ENCODE peak calls at places on chromosome 3, in seven cellular contexts. One of them, this sample, is unnamed.

GRCh38 chr3:104190681-104191080 is 1176.0 kb upstream of the ALCAM start:
- DNase-seq in right lobe of liver: no peak
- DNase-seq in effector memory CD4-positive, alpha-beta T cell: no peak
- DNase-seq in H7: peak
- DNase-seq in CD8-positive, alpha-beta T cell: no peak
- DNase-seq in astrocyte: no peak
- DNase-seq in epithelial cell of esophagus: no peak
- DNase-seq in this sample: no peak

GRCh38 chr3:127325630-127325961 is 37.8 kb upstream of the PRR20G start:
- DNase-seq in right lobe of liver: no peak
- DNase-seq in effector memory CD4-positive, alpha-beta T cell: no peak
- DNase-seq in H7: no peak
- DNase-seq in CD8-positive, alpha-beta T cell: no peak
- DNase-seq in astrocyte: peak
- DNase-seq in epithelial cell of esophagus: no peak
- DNase-seq in this sample: no peak

GRCh38 chr3:24185738-24186384 is 240.8 kb downstream of the NR1D2 start:
- DNase-seq in right lobe of liver: no peak
- DNase-seq in effector memory CD4-positive, alpha-beta T cell: no peak
- DNase-seq in H7: peak
- DNase-seq in CD8-positive, alpha-beta T cell: peak
- DNase-seq in astrocyte: peak
- DNase-seq in epithelial cell of esophagus: peak
- DNase-seq in this sample: no peak

GRCh38 chr3:52070724-52071621 is 14.6 kb upstream of the DUSP7 start:
- DNase-seq in right lobe of liver: no peak
- DNase-seq in effector memory CD4-positive, alpha-beta T cell: no peak
- DNase-seq in H7: no peak
- DNase-seq in CD8-positive, alpha-beta T cell: no peak
- DNase-seq in astrocyte: no peak
- DNase-seq in epithelial cell of esophagus: no peak
- DNase-seq in this sample: no peak

GRCh38 chr3:57939776-57940175 is 68.4 kb upstream of the FLNB start:
- DNase-seq in right lobe of liver: no peak
- DNase-seq in effector memory CD4-positive, alpha-beta T cell: no peak
- DNase-seq in H7: no peak
- DNase-seq in CD8-positive, alpha-beta T cell: no peak
- DNase-seq in astrocyte: no peak
- DNase-seq in epithelial cell of esophagus: peak
- DNase-seq in this sample: no peak

GRCh38 chr3:120218981-120219380 is 66.0 kb downstream of the GPR156 start:
- DNase-seq in right lobe of liver: no peak
- DNase-seq in effector memory CD4-positive, alpha-beta T cell: no peak
- DNase-seq in H7: no peak
- DNase-seq in CD8-positive, alpha-beta T cell: no peak
- DNase-seq in astrocyte: no peak
- DNase-seq in epithelial cell of esophagus: peak
- DNase-seq in this sample: no peak

GRCh38 chr3:131883711-131884407 is 151.0 kb downstream of the CPNE4 start:
- DNase-seq in right lobe of liver: no peak
- DNase-seq in effector memory CD4-positive, alpha-beta T cell: no peak
- DNase-seq in H7: no peak
- DNase-seq in CD8-positive, alpha-beta T cell: no peak
- DNase-seq in astrocyte: no peak
- DNase-seq in epithelial cell of esophagus: no peak
- DNase-seq in this sample: no peak

GRCh38 chr3:102181202-102181920 is 253.5 kb upstream of the ZPLD1 start:
- DNase-seq in right lobe of liver: no peak
- DNase-seq in effector memory CD4-positive, alpha-beta T cell: no peak
- DNase-seq in H7: peak
- DNase-seq in CD8-positive, alpha-beta T cell: no peak
- DNase-seq in astrocyte: peak
- DNase-seq in epithelial cell of esophagus: no peak
- DNase-seq in this sample: no peak

GRCh38 chr3:4772171-4772804 is 206.9 kb upstream of the BHLHE40 start:
- DNase-seq in right lobe of liver: no peak
- DNase-seq in effector memory CD4-positive, alpha-beta T cell: no peak
- DNase-seq in H7: no peak
- DNase-seq in CD8-positive, alpha-beta T cell: no peak
- DNase-seq in astrocyte: peak
- DNase-seq in epithelial cell of esophagus: peak
- DNase-seq in this sample: peak

GRCh38 chr3:108180214-108180613 is 42.0 kb downstream of the IFT57 start:
- DNase-seq in right lobe of liver: no peak
- DNase-seq in effector memory CD4-positive, alpha-beta T cell: no peak
- DNase-seq in H7: no peak
- DNase-seq in CD8-positive, alpha-beta T cell: no peak
- DNase-seq in astrocyte: peak
- DNase-seq in epithelial cell of esophagus: peak
- DNase-seq in this sample: no peak

GRCh38 chr3:923161-923910 is 169.5 kb upstream of the CNTN6 start:
- DNase-seq in right lobe of liver: no peak
- DNase-seq in effector memory CD4-positive, alpha-beta T cell: no peak
- DNase-seq in H7: no peak
- DNase-seq in CD8-positive, alpha-beta T cell: no peak
- DNase-seq in astrocyte: no peak
- DNase-seq in epithelial cell of esophagus: no peak
- DNase-seq in this sample: no peak

GRCh38 chr3:72722930-72723726 is 125.1 kb downstream of the SHQ1 start:
- DNase-seq in right lobe of liver: no peak
- DNase-seq in effector memory CD4-positive, alpha-beta T cell: no peak
- DNase-seq in H7: no peak
- DNase-seq in CD8-positive, alpha-beta T cell: no peak
- DNase-seq in astrocyte: peak
- DNase-seq in epithelial cell of esophagus: peak
- DNase-seq in this sample: no peak

GRCh38 chr3:15797600-15798303 is at the start of gene ANKRD28:
- DNase-seq in right lobe of liver: no peak
- DNase-seq in effector memory CD4-positive, alpha-beta T cell: no peak
- DNase-seq in H7: no peak
- DNase-seq in CD8-positive, alpha-beta T cell: no peak
- DNase-seq in astrocyte: peak
- DNase-seq in epithelial cell of esophagus: peak
- DNase-seq in this sample: no peak

GRCh38 chr3:181915556-181915955 is 203.8 kb downstream of the SOX2 start:
- DNase-seq in right lobe of liver: no peak
- DNase-seq in effector memory CD4-positive, alpha-beta T cell: no peak
- DNase-seq in H7: no peak
- DNase-seq in CD8-positive, alpha-beta T cell: no peak
- DNase-seq in astrocyte: no peak
- DNase-seq in epithelial cell of esophagus: peak
- DNase-seq in this sample: no peak

GRCh38 chr3:27357665-27358258 is 11.4 kb downstream of the NEK10 start:
- DNase-seq in right lobe of liver: peak
- DNase-seq in effector memory CD4-positive, alpha-beta T cell: peak
- DNase-seq in H7: peak
- DNase-seq in CD8-positive, alpha-beta T cell: peak
- DNase-seq in astrocyte: peak
- DNase-seq in epithelial cell of esophagus: peak
- DNase-seq in this sample: no peak

GRCh38 chr3:127822836-127823589 is 698 bp upstream of the MGLL start:
- DNase-seq in right lobe of liver: peak
- DNase-seq in effector memory CD4-positive, alpha-beta T cell: no peak
- DNase-seq in H7: peak
- DNase-seq in CD8-positive, alpha-beta T cell: no peak
- DNase-seq in astrocyte: no peak
- DNase-seq in epithelial cell of esophagus: no peak
- DNase-seq in this sample: no peak

GRCh38 chr3:37580237-37580636 is 281.4 kb upstream of the CTDSPL start:
- DNase-seq in right lobe of liver: no peak
- DNase-seq in effector memory CD4-positive, alpha-beta T cell: no peak
- DNase-seq in H7: no peak
- DNase-seq in CD8-positive, alpha-beta T cell: no peak
- DNase-seq in astrocyte: no peak
- DNase-seq in epithelial cell of esophagus: no peak
- DNase-seq in this sample: no peak

GRCh38 chr3:56309465-56309864 is 158.8 kb downstream of the ERC2 start:
- DNase-seq in right lobe of liver: no peak
- DNase-seq in effector memory CD4-positive, alpha-beta T cell: no peak
- DNase-seq in H7: no peak
- DNase-seq in CD8-positive, alpha-beta T cell: no peak
- DNase-seq in astrocyte: no peak
- DNase-seq in epithelial cell of esophagus: no peak
- DNase-seq in this sample: no peak

GRCh38 chr3:99638244-99638948 is at the start of gene COL8A1:
- DNase-seq in right lobe of liver: no peak
- DNase-seq in effector memory CD4-positive, alpha-beta T cell: no peak
- DNase-seq in H7: peak
- DNase-seq in CD8-positive, alpha-beta T cell: no peak
- DNase-seq in astrocyte: peak
- DNase-seq in epithelial cell of esophagus: peak
- DNase-seq in this sample: no peak

GRCh38 chr3:99640214-99640851 is 1.9 kb downstream of the COL8A1 start:
- DNase-seq in right lobe of liver: no peak
- DNase-seq in effector memory CD4-positive, alpha-beta T cell: no peak
- DNase-seq in H7: no peak
- DNase-seq in CD8-positive, alpha-beta T cell: no peak
- DNase-seq in astrocyte: peak
- DNase-seq in epithelial cell of esophagus: no peak
- DNase-seq in this sample: no peak

GRCh38 chr3:99641480-99641879 is 3.1 kb downstream of the COL8A1 start:
- DNase-seq in right lobe of liver: no peak
- DNase-seq in effector memory CD4-positive, alpha-beta T cell: no peak
- DNase-seq in H7: no peak
- DNase-seq in CD8-positive, alpha-beta T cell: no peak
- DNase-seq in astrocyte: no peak
- DNase-seq in epithelial cell of esophagus: no peak
- DNase-seq in this sample: no peak

GRCh38 chr3:99637381-99638111 is 848 bp upstream of the COL8A1 start:
- DNase-seq in right lobe of liver: no peak
- DNase-seq in effector memory CD4-positive, alpha-beta T cell: no peak
- DNase-seq in H7: peak
- DNase-seq in CD8-positive, alpha-beta T cell: no peak
- DNase-seq in astrocyte: peak
- DNase-seq in epithelial cell of esophagus: peak
- DNase-seq in this sample: no peak

GRCh38 chr3:99639579-99639978 is 1.2 kb downstream of the COL8A1 start:
- DNase-seq in right lobe of liver: no peak
- DNase-seq in effector memory CD4-positive, alpha-beta T cell: no peak
- DNase-seq in H7: no peak
- DNase-seq in CD8-positive, alpha-beta T cell: no peak
- DNase-seq in astrocyte: no peak
- DNase-seq in epithelial cell of esophagus: no peak
- DNase-seq in this sample: no peak
- H3K4me3 ChIP-seq in right lobe of liver: no peak
- H3K4me3 ChIP-seq in effector memory CD4-positive, alpha-beta T cell: no peak
- H3K4me3 ChIP-seq in H7: no peak
- H3K4me3 ChIP-seq in CD8-positive, alpha-beta T cell: no peak
- H3K4me3 ChIP-seq in astrocyte: peak
- H3K4me3 ChIP-seq in epithelial cell of esophagus: no peak
- H3K4me3 ChIP-seq in this sample: no peak

GRCh38 chr3:29283739-29284138 is 2.9 kb downstream of the RBMS3 start:
- DNase-seq in right lobe of liver: no peak
- DNase-seq in effector memory CD4-positive, alpha-beta T cell: no peak
- DNase-seq in H7: no peak
- DNase-seq in CD8-positive, alpha-beta T cell: no peak
- DNase-seq in astrocyte: no peak
- DNase-seq in epithelial cell of esophagus: no peak
- DNase-seq in this sample: no peak

GRCh38 chr3:29284578-29284977 is 3.7 kb downstream of the RBMS3 start:
- DNase-seq in right lobe of liver: no peak
- DNase-seq in effector memory CD4-positive, alpha-beta T cell: no peak
- DNase-seq in H7: no peak
- DNase-seq in CD8-positive, alpha-beta T cell: no peak
- DNase-seq in astrocyte: no peak
- DNase-seq in epithelial cell of esophagus: peak
- DNase-seq in this sample: no peak

GRCh38 chr3:29283297-29283681 is 2.4 kb downstream of the RBMS3 start:
- DNase-seq in right lobe of liver: no peak
- DNase-seq in effector memory CD4-positive, alpha-beta T cell: no peak
- DNase-seq in H7: no peak
- DNase-seq in CD8-positive, alpha-beta T cell: no peak
- DNase-seq in astrocyte: peak
- DNase-seq in epithelial cell of esophagus: peak
- DNase-seq in this sample: no peak

GRCh38 chr3:29286841-29287240 is 6.0 kb downstream of the RBMS3 start:
- DNase-seq in right lobe of liver: no peak
- DNase-seq in effector memory CD4-positive, alpha-beta T cell: no peak
- DNase-seq in H7: no peak
- DNase-seq in CD8-positive, alpha-beta T cell: no peak
- DNase-seq in astrocyte: peak
- DNase-seq in epithelial cell of esophagus: peak
- DNase-seq in this sample: no peak

GRCh38 chr3:29285356-29286070 is 4.6 kb downstream of the RBMS3 start:
- DNase-seq in right lobe of liver: no peak
- DNase-seq in effector memory CD4-positive, alpha-beta T cell: no peak
- DNase-seq in H7: no peak
- DNase-seq in CD8-positive, alpha-beta T cell: no peak
- DNase-seq in astrocyte: peak
- DNase-seq in epithelial cell of esophagus: peak
- DNase-seq in this sample: no peak
- H3K4me3 ChIP-seq in right lobe of liver: peak
- H3K4me3 ChIP-seq in effector memory CD4-positive, alpha-beta T cell: no peak
- H3K4me3 ChIP-seq in H7: no peak
- H3K4me3 ChIP-seq in CD8-positive, alpha-beta T cell: no peak
- H3K4me3 ChIP-seq in astrocyte: peak
- H3K4me3 ChIP-seq in epithelial cell of esophagus: peak
- H3K4me3 ChIP-seq in this sample: no peak

GRCh38 chr3:20125912-20126311 is 60.1 kb downstream of the SGO1 start:
- DNase-seq in right lobe of liver: no peak
- DNase-seq in effector memory CD4-positive, alpha-beta T cell: no peak
- DNase-seq in H7: no peak
- DNase-seq in CD8-positive, alpha-beta T cell: no peak
- DNase-seq in astrocyte: no peak
- DNase-seq in epithelial cell of esophagus: no peak
- DNase-seq in this sample: no peak

GRCh38 chr3:20123121-20123652 is 62.8 kb downstream of the SGO1 start:
- DNase-seq in right lobe of liver: no peak
- DNase-seq in effector memory CD4-positive, alpha-beta T cell: no peak
- DNase-seq in H7: no peak
- DNase-seq in CD8-positive, alpha-beta T cell: no peak
- DNase-seq in astrocyte: no peak
- DNase-seq in epithelial cell of esophagus: no peak
- DNase-seq in this sample: no peak

GRCh38 chr3:20128378-20128777 is 57.6 kb downstream of the SGO1 start:
- DNase-seq in right lobe of liver: no peak
- DNase-seq in effector memory CD4-positive, alpha-beta T cell: no peak
- DNase-seq in H7: no peak
- DNase-seq in CD8-positive, alpha-beta T cell: no peak
- DNase-seq in astrocyte: no peak
- DNase-seq in epithelial cell of esophagus: no peak
- DNase-seq in this sample: no peak

GRCh38 chr3:20121088-20121487 is 64.9 kb downstream of the SGO1 start:
- DNase-seq in right lobe of liver: no peak
- DNase-seq in effector memory CD4-positive, alpha-beta T cell: no peak
- DNase-seq in H7: no peak
- DNase-seq in CD8-positive, alpha-beta T cell: no peak
- DNase-seq in astrocyte: no peak
- DNase-seq in epithelial cell of esophagus: no peak
- DNase-seq in this sample: no peak

GRCh38 chr3:20125289-20125688 is 60.7 kb downstream of the SGO1 start:
- DNase-seq in right lobe of liver: no peak
- DNase-seq in effector memory CD4-positive, alpha-beta T cell: no peak
- DNase-seq in H7: no peak
- DNase-seq in CD8-positive, alpha-beta T cell: no peak
- DNase-seq in astrocyte: no peak
- DNase-seq in epithelial cell of esophagus: no peak
- DNase-seq in this sample: no peak
- H3K4me3 ChIP-seq in right lobe of liver: no peak
- H3K4me3 ChIP-seq in effector memory CD4-positive, alpha-beta T cell: no peak
- H3K4me3 ChIP-seq in H7: no peak
- H3K4me3 ChIP-seq in CD8-positive, alpha-beta T cell: no peak
- H3K4me3 ChIP-seq in astrocyte: no peak
- H3K4me3 ChIP-seq in epithelial cell of esophagus: no peak
- H3K4me3 ChIP-seq in this sample: no peak

GRCh38 chr3:176840604-176841287 is 356.5 kb downstream of the TBL1XR1 start:
- DNase-seq in right lobe of liver: no peak
- DNase-seq in effector memory CD4-positive, alpha-beta T cell: no peak
- DNase-seq in H7: no peak
- DNase-seq in CD8-positive, alpha-beta T cell: no peak
- DNase-seq in astrocyte: no peak
- DNase-seq in epithelial cell of esophagus: no peak
- DNase-seq in this sample: no peak
- H3K4me3 ChIP-seq in right lobe of liver: no peak
- H3K4me3 ChIP-seq in effector memory CD4-positive, alpha-beta T cell: no peak
- H3K4me3 ChIP-seq in H7: no peak
- H3K4me3 ChIP-seq in CD8-positive, alpha-beta T cell: no peak
- H3K4me3 ChIP-seq in astrocyte: no peak
- H3K4me3 ChIP-seq in epithelial cell of esophagus: no peak
- H3K4me3 ChIP-seq in this sample: no peak